ENCODE peak calls at places on chromosomes 4 and X, in five cellular contexts. G is H1, X is A549, Y is IMR-90, N is K562. C is an unnamed sample.

GRCh38 chr4:77047037-77047436 is 28.8 kb downstream of the CCNI start:
- DNase-seq in G (no peak), Y (peak), X (peak), N (peak), C (peak)

GRCh38 chr4:74205046-74205445 is 47.1 kb downstream of the MTHFD2L start:
- DNase-seq in N (no peak), Y (no peak), X (no peak), G (no peak), C (no peak)

GRCh38 chr4:101853691-101854090 is 63.2 kb downstream of the BANK1 start:
- DNase-seq in N (no peak), Y (no peak), G (no peak), X (no peak), C (no peak)

GRCh38 chr4:127781303-127782024 is 658 bp upstream of the HSPA4L start:
- DNase-seq in N (no peak), G (no peak), X (peak), Y (peak), C (no peak)

GRCh38 chr4:74267998-74268606 is 40.2 kb upstream of the EPGN start:
- DNase-seq in Y (peak), G (no peak), N (no peak), X (no peak), C (no peak)

GRCh38 chrX:119008122-119008744 is 33.8 kb downstream of the LONRF3 start:
- DNase-seq in Y (peak), N (peak), X (peak), G (no peak), C (peak)

GRCh38 chr4:139808381-139809206 is 143.0 kb downstream of the MGST2 start:
- DNase-seq in N (no peak), G (no peak), Y (peak), X (no peak), C (peak)

GRCh38 chrX:25154168-25154567 is 138.4 kb upstream of the ARX start:
- DNase-seq in X (no peak), N (no peak), Y (no peak), G (no peak), C (no peak)

GRCh38 chr4:156971623-156972369 is at the start of gene PDGFC:
- DNase-seq in Y (peak), X (peak), N (peak), G (no peak), C (peak)

GRCh38 chrX:100931218-100931924 is 2.7 kb upstream of the XKRX start:
- DNase-seq in X (no peak), Y (no peak), N (no peak), G (no peak), C (no peak)

GRCh38 chr4:169283114-169283509 is 12.4 kb upstream of the SH3RF1 start:
- DNase-seq in X (peak), Y (peak), N (no peak), G (no peak), C (no peak)

GRCh38 chrX:106608016-106608415 is 3.8 kb upstream of the RADX start:
- DNase-seq in G (no peak), X (no peak), Y (no peak), N (no peak), C (no peak)

GRCh38 chrX:135596495-135596894 is 76.0 kb downstream of the INTS6L start:
- DNase-seq in X (peak), G (peak), N (peak), Y (peak), C (peak)

GRCh38 chrX:99353412-99353811 is 1056.7 kb downstream of the PCDH19 start:
- DNase-seq in Y (no peak), N (no peak), G (no peak), X (no peak), C (peak)

GRCh38 chrX:130120746-130121504 is 10.6 kb upstream of the ELF4 start:
- DNase-seq in Y (peak), G (no peak), N (peak), X (peak), C (peak)

GRCh38 chr4:176340871-176341685 is 21.3 kb downstream of the SPCS3 start:
- DNase-seq in X (no peak), G (no peak), N (peak), Y (peak), C (peak)

GRCh38 chrX:6227445-6227820 is 1.2 kb downstream of the NLGN4X start:
- DNase-seq in Y (no peak), G (no peak), N (no peak), X (no peak), C (no peak)

GRCh38 chr4:168615294-168615693 is 118.4 kb downstream of the PALLD start:
- DNase-seq in G (no peak), Y (peak), N (no peak), X (no peak), C (no peak)

GRCh38 chr4:122898370-122899150 is 23.8 kb downstream of the NUDT6 start:
- DNase-seq in N (no peak), G (no peak), Y (peak), X (peak), C (no peak)

GRCh38 chr4:100162027-100162685 is 28.1 kb downstream of the DDIT4L start:
- DNase-seq in N (no peak), X (no peak), G (no peak), Y (no peak), C (no peak)

GRCh38 chr4:139907001-139907809 is 241.6 kb downstream of the MGST2 start:
- DNase-seq in X (no peak), N (no peak), G (no peak), Y (peak), C (no peak)

GRCh38 chr4:94995684-94996394 is 238.1 kb downstream of the BMPR1B start:
- DNase-seq in N (no peak), G (peak), X (no peak), Y (peak), C (no peak)

GRCh38 chr4:17809667-17810066 is 890 bp downstream of the DCAF16 start:
- DNase-seq in X (no peak), N (no peak), Y (no peak), G (no peak), C (peak)

GRCh38 chrX:119489212-119490074 is 21.2 kb downstream of the SLC25A5 start:
- DNase-seq in N (no peak), X (no peak), G (no peak), Y (no peak), C (no peak)

GRCh38 chrX:153514259-153514658 is 3.2 kb upstream of the ATP2B3 start:
- DNase-seq in G (no peak), N (no peak), Y (no peak), X (no peak), C (no peak)

GRCh38 chrX:5051831-5052491 is 1176.7 kb downstream of the NLGN4X start:
- DNase-seq in N (no peak), G (no peak), Y (no peak), X (peak), C (no peak)

GRCh38 chr4:73127839-73128448 is 58.4 kb upstream of the COX18 start:
- DNase-seq in G (no peak), Y (peak), N (no peak), X (peak), C (peak)

GRCh38 chr4:125732682-125733081 is 417.9 kb downstream of the FAT4 start:
- DNase-seq in X (no peak), N (no peak), Y (no peak), G (no peak), C (no peak)

GRCh38 chr4:44859477-44859876 is 133.1 kb upstream of the GNPDA2 start:
- DNase-seq in X (no peak), N (no peak), G (no peak), Y (no peak), C (no peak)

GRCh38 chrX:132219343-132219768 is at the start of gene RAP2C:
- DNase-seq in X (peak), G (peak), N (peak), Y (peak), C (peak)

GRCh38 chr4:81021526-81021944 is 9.0 kb upstream of the BMP3 start:
- DNase-seq in X (no peak), Y (no peak), N (no peak), G (no peak), C (no peak)

GRCh38 chrX:136528645-136529315 is 3.2 kb upstream of the VGLL1 start:
- DNase-seq in N (peak), G (no peak), Y (no peak), X (no peak), C (no peak)

GRCh38 chrX:77442728-77443127 is 4.5 kb upstream of the FGF16 start:
- DNase-seq in N (no peak), Y (peak), X (peak), G (no peak), C (peak)

GRCh38 chrX:133435544-133436124 is 20.3 kb upstream of the GPC4 start:
- DNase-seq in Y (no peak), N (no peak), X (no peak), G (no peak), C (peak)

GRCh38 chrX:37455381-37455780 is 106.2 kb downstream of the PRRG1 start:
- DNase-seq in X (no peak), G (no peak), N (no peak), Y (no peak), C (no peak)

GRCh38 chrX:37405954-37406353 is 56.8 kb downstream of the PRRG1 start:
- DNase-seq in G (no peak), Y (peak), N (no peak), X (no peak), C (no peak)

GRCh38 chr4:109350121-109350520 is 47.7 kb upstream of the COL25A1 start:
- DNase-seq in G (no peak), Y (no peak), N (no peak), X (no peak), C (no peak)

GRCh38 chr4:148926861-148927260 is 484.6 kb upstream of the NR3C2 start:
- DNase-seq in G (no peak), Y (peak), X (no peak), N (no peak), C (no peak)

DNA sequence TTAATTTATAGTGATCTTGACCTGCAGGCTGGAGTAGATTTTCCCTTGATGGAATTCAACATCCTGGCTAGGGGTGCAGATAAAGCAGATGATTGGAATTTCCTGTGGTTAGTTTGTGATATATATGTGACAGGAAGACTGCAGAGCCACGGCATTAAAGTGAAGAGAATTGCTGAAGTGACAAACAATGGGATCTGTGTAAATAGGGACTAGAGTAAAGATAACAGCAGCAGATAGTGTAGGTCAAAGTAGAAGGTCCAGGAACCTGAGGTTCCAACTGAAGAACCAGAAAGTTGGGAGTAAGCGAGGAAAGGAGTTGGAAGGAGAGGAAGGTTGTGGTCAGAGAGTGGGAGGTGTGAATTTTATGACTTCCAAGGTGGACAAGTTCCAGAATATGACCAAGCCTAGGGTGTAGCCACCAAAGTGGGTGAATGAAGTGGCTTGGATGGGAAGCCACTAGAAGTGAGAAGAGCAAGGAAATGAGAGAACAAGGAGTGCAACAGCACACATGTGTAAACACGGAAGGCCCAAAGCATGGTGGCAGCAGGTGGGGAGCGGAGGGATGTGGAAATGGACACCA is 325.0 kb downstream of the RAB28 start:
- DNase-seq in G (no peak), X (no peak), Y (no peak), N (no peak), C (peak)
- TF ChIP-seq MAFK in G (no peak), X (no peak), Y (no peak), N (no peak), C (peak)

GRCh38 chrX:38561951-38562719 is 793 bp downstream of the TSPAN7 start:
- DNase-seq in X (no peak), Y (no peak), N (no peak), G (no peak), C (peak)
- TF ChIP-seq MAFK in X (no peak), Y (no peak), N (no peak), G (no peak), C (no peak)

GRCh38 chr4:64598068-64598467 is 188.8 kb upstream of the TECRL start:
- DNase-seq in N (no peak), Y (no peak), X (no peak), G (no peak), C (no peak)
- TF ChIP-seq MAFK in N (no peak), Y (no peak), X (no peak), G (no peak), C (no peak)

DNA sequence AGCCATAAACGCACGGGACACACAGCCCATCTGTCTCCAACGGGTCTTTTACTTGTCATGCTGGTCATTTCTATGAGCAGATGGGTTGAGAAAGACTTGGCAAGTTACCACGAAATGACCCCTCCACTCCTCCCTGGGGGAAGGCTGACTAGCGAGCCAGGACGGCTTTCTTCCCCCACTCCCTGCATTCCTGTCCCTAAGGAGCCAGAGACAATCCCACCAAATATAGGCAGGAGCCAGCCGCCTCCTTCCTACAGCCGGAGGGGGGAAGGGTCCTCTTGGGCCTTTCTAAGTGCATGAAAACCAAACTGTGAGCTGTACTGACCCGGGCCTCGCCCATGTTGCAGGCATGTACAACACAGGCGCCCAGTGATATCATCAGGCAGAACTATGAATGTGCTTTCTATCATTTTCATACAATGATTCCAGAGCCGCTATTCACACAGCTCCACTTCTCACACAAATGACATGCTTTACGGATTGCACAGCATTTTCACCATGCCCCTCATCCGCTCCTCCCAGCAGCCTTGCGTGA is 28.6 kb downstream of the AFAP1 start:
- DNase-seq in G (peak), X (no peak), Y (peak), N (no peak), C (no peak)
- TF ChIP-seq MAFK in G (no peak), X (no peak), Y (no peak), N (no peak), C (no peak)

GRCh38 chrX:71466979-71467523 is 65.9 kb upstream of the OGT start:
- DNase-seq in G (no peak), X (no peak), N (no peak), Y (no peak), C (no peak)
- TF ChIP-seq MAFK in G (no peak), X (no peak), N (no peak), Y (no peak), C (no peak)

GRCh38 chr4:113968473-113968872 is 11.0 kb downstream of the ARSJ start:
- DNase-seq in G (no peak), X (no peak), Y (no peak), N (no peak), C (no peak)
- TF ChIP-seq MAFK in G (no peak), X (no peak), Y (no peak), N (no peak), C (no peak)

GRCh38 chr4:54527532-54527931 is 130.2 kb upstream of the KIT start:
- DNase-seq in G (no peak), Y (no peak), X (no peak), N (no peak), C (no peak)

GRCh38 chr4:54526560-54526959 is 131.2 kb upstream of the KIT start:
- DNase-seq in X (no peak), G (no peak), N (no peak), Y (no peak), C (no peak)

DNA sequence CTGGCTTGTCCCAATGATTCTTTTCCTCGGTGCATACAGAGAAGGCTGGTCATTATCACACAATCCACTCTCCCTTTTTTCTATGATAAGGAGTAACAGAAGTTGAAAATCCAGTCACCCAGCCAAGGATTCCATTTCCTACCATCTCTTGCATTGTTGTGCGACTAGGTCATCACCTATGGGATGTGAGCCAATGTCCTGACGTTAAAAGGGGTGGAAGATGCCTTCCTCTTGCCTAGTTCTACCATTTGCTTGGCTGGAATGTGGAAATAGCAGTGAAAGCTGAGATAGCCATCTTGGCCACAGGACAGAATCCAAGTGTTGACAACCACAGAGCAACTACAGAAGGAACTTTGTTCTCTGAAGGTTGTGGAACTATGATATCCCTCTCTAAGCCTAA is 132.2 kb upstream of the KIT start:
- DNase-seq in Y (peak), N (no peak), X (no peak), G (no peak), C (no peak)
- TF ChIP-seq MAFK in Y (no peak), N (no peak), X (no peak), G (no peak), C (no peak)

GRCh38 chrX:44972132-44972531 is 99.1 kb downstream of the KDM6A start:
- DNase-seq in G (no peak), Y (no peak), N (no peak), X (no peak), C (no peak)

GRCh38 chrX:44971674-44972073 is 98.7 kb downstream of the KDM6A start:
- DNase-seq in X (no peak), N (no peak), Y (no peak), G (no peak), C (no peak)

GRCh38 chrX:44973420-44973932 is 100.5 kb downstream of the KDM6A start:
- DNase-seq in G (no peak), N (no peak), Y (no peak), X (no peak), C (no peak)

GRCh38 chrX:44975666-44976263 is 102.8 kb downstream of the KDM6A start:
- DNase-seq in G (no peak), N (peak), Y (peak), X (no peak), C (peak)

GRCh38 chrX:44974462-44974861 is 101.5 kb downstream of the KDM6A start:
- DNase-seq in G (no peak), Y (peak), N (no peak), X (peak), C (no peak)
- TF ChIP-seq MAFK in G (no peak), Y (peak), N (no peak), X (no peak), C (no peak)